ENCODE peak calls at places on chromosomes 4 and X, in seven cellular contexts. G is H9; Q is cardiac muscle cell; F is breast epithelium; K is fibroblast of lung; L is PC-9; W is CD8-positive, alpha-beta memory T cell. D is an unnamed sample.
A peak's percentile ranks its signal among the peaks of the same experiment; 100 is the strongest.

GRCh38 chr4:107470173-107470572 is 249.9 kb downstream of the PAPSS1 start:
- DNase-seq in G (no peak), L (no peak), Q (no peak), F (no peak), W (no peak), K (no peak), D (no peak)

GRCh38 chrX:56728321-56728720 is 722 bp upstream of the NBDY start:
- DNase-seq in K (peak; percentile 34), F (no peak), Q (peak; percentile 3), W (no peak), G (no peak), L (no peak), D (no peak)

GRCh38 chrX:41265615-41266014 is 68.3 kb upstream of the DDX3X start:
- DNase-seq in L (no peak), K (peak; percentile 69), W (peak; percentile 60), G (no peak), Q (no peak), F (no peak), D (peak; percentile 53)

GRCh38 chr4:55077577-55077976 is 47.8 kb downstream of the KDR start:
- DNase-seq in W (no peak), L (no peak), Q (no peak), G (no peak), K (no peak), F (no peak), D (no peak)

GRCh38 chr4:71110499-71110898 is 117.0 kb downstream of the DCK start:
- DNase-seq in G (no peak), W (no peak), F (no peak), Q (no peak), K (no peak), L (no peak), D (no peak)

GRCh38 chr4:14857986-14858385 is 144.3 kb upstream of the CPEB2 start:
- DNase-seq in W (no peak), G (no peak), F (no peak), Q (no peak), K (no peak), L (no peak), D (no peak)

GRCh38 chr4:167955006-167955405 is 137.3 kb upstream of the ANXA10 start:
- DNase-seq in K (peak; percentile 55), Q (no peak), F (no peak), W (no peak), L (no peak), G (no peak), D (no peak)

GRCh38 chr4:147950840-147951239 is 219.0 kb downstream of the ARHGAP10 start:
- DNase-seq in W (no peak), Q (no peak), K (peak; percentile 20), L (no peak), F (no peak), G (no peak), D (no peak)

GRCh38 chr4:95465010-95465409 is 83.8 kb downstream of the UNC5C start:
- DNase-seq in Q (no peak), F (no peak), L (no peak), W (no peak), G (no peak), K (no peak), D (peak; percentile 40)

GRCh38 chr4:96247096-96247495 is 407.2 kb downstream of the PDHA2 start:
- DNase-seq in Q (no peak), W (no peak), L (no peak), K (no peak), F (no peak), G (no peak), D (no peak)

GRCh38 chrX:119606508-119607389 is 525 bp upstream of the NKRF start:
- DNase-seq in K (peak; percentile 94), G (no peak), L (no peak), W (no peak), F (no peak), Q (no peak), D (no peak)

GRCh38 chr4:41873380-41874295 is 61.6 kb upstream of the TMEM33 start:
- DNase-seq in L (no peak), Q (no peak), F (no peak), K (no peak), G (peak; percentile 65), W (no peak), D (no peak)

GRCh38 chr4:41874873-41875272 is 60.4 kb upstream of the TMEM33 start:
- DNase-seq in L (no peak), Q (no peak), G (no peak), W (no peak), K (no peak), F (no peak), D (no peak)

GRCh38 chr4:41877020-41877796 is 58.0 kb upstream of the TMEM33 start:
- DNase-seq in F (no peak), W (no peak), L (no peak), K (no peak), G (peak; percentile 36), Q (no peak), D (no peak)

GRCh38 chr4:41878170-41878941 is 56.9 kb upstream of the TMEM33 start:
- DNase-seq in Q (no peak), G (peak; percentile 39), W (no peak), K (no peak), L (no peak), F (no peak), D (no peak)

DNA sequence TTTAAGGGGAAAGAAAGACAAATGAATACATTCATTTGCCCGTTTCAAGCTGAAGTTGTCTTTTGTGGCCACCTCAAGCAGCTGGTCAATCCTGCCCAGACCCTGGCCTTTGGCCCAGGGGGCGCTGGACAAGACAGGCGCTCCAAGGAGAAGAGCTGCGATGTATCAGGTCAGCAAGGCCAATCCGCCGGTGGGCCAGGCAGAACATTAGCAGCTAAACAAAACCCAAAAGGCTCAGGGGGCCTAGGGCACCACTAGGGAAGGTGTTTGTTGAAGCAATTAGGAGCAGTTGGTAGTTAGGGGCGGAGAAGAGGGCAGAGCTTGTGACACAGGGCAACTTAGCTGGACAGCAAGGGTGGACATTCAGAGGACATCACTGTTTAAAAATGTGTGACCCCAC is 60.8 kb upstream of the TMEM33 start:
- DNase-seq in L (no peak), F (no peak), Q (no peak), W (no peak), K (no peak), G (peak; percentile 36), D (no peak)
- H3K27me3 ChIP-seq in L (no peaks in the 10 kb centered on the region), F (no peaks in the 10 kb centered on the region), Q (peaks cover 100% of the 10 kb centered on the region), W (peaks cover 31% of the 10 kb centered on the region), K (peaks cover 51% of the 10 kb centered on the region), G (peaks cover 85% of the 10 kb centered on the region), D (peaks cover 85% of the 10 kb centered on the region)

GRCh38 chr4:25658777-25659176 is 3.1 kb downstream of the SLC34A2 start:
- DNase-seq in F (no peak), L (no peak), W (no peak), G (no peak), K (no peak), Q (no peak), D (no peak)
- H3K27me3 ChIP-seq in F (no peaks in the 10 kb centered on the region), L (no peaks in the 10 kb centered on the region), W (peaks cover 22% of the 10 kb centered on the region), G (peaks cover 16% of the 10 kb centered on the region), K (peaks cover 21% of the 10 kb centered on the region), Q (peaks cover 34% of the 10 kb centered on the region), D (peaks cover 16% of the 10 kb centered on the region)

DNA sequence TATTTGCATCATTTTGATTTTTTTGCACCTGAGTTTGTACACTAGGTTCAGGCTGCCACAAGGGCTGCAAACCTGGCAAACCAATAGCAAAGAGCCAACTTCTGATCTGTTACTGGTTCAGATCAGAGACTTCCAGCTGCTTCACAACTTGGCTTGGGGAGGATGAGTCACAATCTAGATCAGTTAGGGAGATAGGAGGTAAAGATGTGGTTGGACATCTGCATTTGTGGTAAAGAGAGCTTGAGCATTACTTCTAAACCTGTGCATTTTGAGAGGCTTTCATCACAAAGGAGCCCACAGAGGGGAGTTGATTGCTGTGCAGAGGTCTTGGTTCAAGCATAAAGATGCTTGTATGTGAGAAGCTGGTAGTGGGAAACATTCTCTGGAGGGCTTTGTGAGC is 34.5 kb downstream of the LINC00632 start:
- DNase-seq in Q (no peak), L (no peak), G (no peak), K (no peak), W (no peak), F (no peak), D (no peak)
- H3K27me3 ChIP-seq in Q (no peaks in the 10 kb centered on the region), L (no peaks in the 10 kb centered on the region), G (no peaks in the 10 kb centered on the region), K (no peaks in the 10 kb centered on the region), W (no peaks in the 10 kb centered on the region), F (no peaks in the 10 kb centered on the region), D (no peaks in the 10 kb centered on the region)

DNA sequence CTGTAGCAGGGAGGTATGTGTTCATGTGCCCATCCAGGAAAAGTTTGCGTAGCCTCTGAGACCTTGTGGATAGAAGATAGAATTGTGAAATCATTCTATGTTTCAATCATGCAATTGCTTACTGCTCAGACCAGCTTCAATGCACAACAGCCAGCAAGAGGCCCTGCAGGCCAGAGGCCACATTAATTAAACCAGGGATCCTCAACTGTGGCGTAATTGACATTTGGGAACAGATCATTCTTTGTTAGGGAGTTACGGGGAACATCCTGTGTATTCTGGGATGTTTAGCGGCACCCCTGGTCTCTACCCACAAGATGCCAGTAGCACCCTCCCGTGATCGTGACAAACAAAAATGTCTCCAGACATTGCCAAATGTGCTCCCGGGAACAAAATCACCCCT is 86.5 kb upstream of the PRPS2 start:
- DNase-seq in W (no peak), G (no peak), K (no peak), L (no peak), Q (no peak), F (no peak), D (no peak)
- H3K27me3 ChIP-seq in W (no peaks in the 10 kb centered on the region), G (no peaks in the 10 kb centered on the region), K (no peaks in the 10 kb centered on the region), L (no peaks in the 10 kb centered on the region), Q (no peaks in the 10 kb centered on the region), F (no peaks in the 10 kb centered on the region), D (no peaks in the 10 kb centered on the region)

DNA sequence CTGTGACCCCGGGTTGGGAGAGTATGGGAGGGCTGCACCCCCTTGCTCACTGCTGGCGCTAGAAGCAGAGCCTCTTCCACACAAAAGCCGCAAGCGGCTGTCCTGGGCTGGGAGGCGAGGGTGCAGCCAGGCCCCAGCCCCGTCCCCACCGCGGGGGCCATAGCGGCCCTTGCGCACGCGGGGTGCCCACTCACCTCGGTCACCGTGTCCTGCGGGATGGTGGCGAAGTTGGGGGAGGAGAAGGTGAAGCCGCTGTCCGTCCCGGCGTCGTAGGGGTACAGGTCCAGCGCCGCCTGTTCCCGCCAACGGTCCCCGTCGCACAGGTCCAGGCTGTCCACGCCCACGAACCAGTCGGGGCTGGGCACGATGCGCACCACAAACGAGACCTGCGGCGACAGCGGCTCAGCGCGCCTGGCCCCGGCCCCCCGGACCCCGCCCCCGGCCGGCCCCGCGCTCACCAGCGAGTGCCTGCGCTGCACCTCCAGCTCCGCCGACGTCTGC is 1.5 kb downstream of the SPON2 start:
- DNase-seq in K (no peak), G (no peak), W (no peak), L (no peak), F (no peak), Q (no peak), D (no peak)
- H3K27me3 ChIP-seq in K (no peaks in the 10 kb centered on the region), G (peaks cover 48% of the 10 kb centered on the region), W (peaks cover 12% of the 10 kb centered on the region), L (peaks cover 6% of the 10 kb centered on the region), F (peaks cover 8% of the 10 kb centered on the region), Q (peaks cover 93% of the 10 kb centered on the region), D (peaks cover 23% of the 10 kb centered on the region)

GRCh38 chr4:20253272-20253798 is 1.6 kb downstream of the SLIT2 start:
- DNase-seq in F (no peak), K (peak; percentile 26), L (no peak), Q (peak; percentile 17), W (no peak), G (no peak), D (no peak)

GRCh38 chr4:20251061-20251795 is 477 bp upstream of the SLIT2 start:
- DNase-seq in W (no peak), Q (no peak), L (no peak), F (no peak), G (no peak), K (peak; percentile 31), D (no peak)

GRCh38 chr4:20251796-20252655 is at the start of gene SLIT2:
- DNase-seq in G (peak; percentile 88), K (peak; percentile 81), F (peak; percentile 49), L (peak; percentile 84), W (peak; percentile 42), Q (peak; percentile 94), D (peak; percentile 78)

GRCh38 chr4:20253799-20254409 is 2.2 kb downstream of the SLIT2 start:
- DNase-seq in Q (peak; percentile 48), K (peak; percentile 32), W (peak; percentile 42), G (peak; percentile 35), F (no peak), L (peak; percentile 18), D (no peak)

GRCh38 chr4:20252656-20253271 is 1.1 kb downstream of the SLIT2 start:
- DNase-seq in Q (peak; percentile 67), G (peak; percentile 53), W (no peak), F (no peak), L (peak; percentile 20), K (peak; percentile 54), D (no peak)
- H3K27me3 ChIP-seq in Q (no peaks in the 10 kb centered on the region), G (peaks cover 44% of the 10 kb centered on the region), W (peaks cover 4% of the 10 kb centered on the region), F (no peaks in the 10 kb centered on the region), L (peaks cover 8% of the 10 kb centered on the region), K (no peaks in the 10 kb centered on the region), D (no peaks in the 10 kb centered on the region)

D was measured in brain microvascular endothelial cell.